ENCODE peak calls at places on chromosomes 7 and 10, in seven cellular contexts. P is tibial nerve, O is hepatocyte, J is ascending aorta, L is uterus, N is Panc1, K is stomach. C is an unnamed sample.

GRCh38 chr7:46133741-46134140 is 212.7 kb upstream of the IGFBP3 start:
- DNase-seq in L (no peak), K (no peak), O (no peak), P (no peak), N (no peak), J (no peak), C (no peak)

GRCh38 chr7:116169060-116169459 is 41.3 kb upstream of the TES start:
- DNase-seq in O (peak; percentile 12), N (no peak), J (no peak), L (no peak), P (no peak), K (no peak), C (no peak)

GRCh38 chr7:50812847-50813475 is 30.3 kb upstream of the GRB10 start:
- DNase-seq in O (peak; percentile 74), J (no peak), L (peak; percentile 66), K (peak; percentile 86), N (peak; percentile 81), P (peak; percentile 19), C (peak; percentile 90)

GRCh38 chr10:125840955-125841354 is 17.6 kb downstream of the BCCIP start:
- DNase-seq in J (no peak), L (no peak), K (no peak), P (no peak), O (no peak), N (no peak), C (no peak)

GRCh38 chr10:62819521-62819920 is 3.4 kb upstream of the EGR2 start:
- DNase-seq in L (no peak), N (no peak), J (no peak), P (no peak), K (no peak), O (peak; percentile 26), C (no peak)

GRCh38 chr7:45881759-45882464 is 6.4 kb upstream of the IGFBP1 start:
- DNase-seq in O (peak; percentile 56), K (no peak), L (no peak), J (no peak), N (peak; percentile 79), P (no peak), C (peak; percentile 82)

GRCh38 chr7:21986101-21986500 is 40.4 kb upstream of the CDCA7L start:
- DNase-seq in L (no peak), K (no peak), O (no peak), N (no peak), P (no peak), J (no peak), C (no peak)

GRCh38 chr10:95333997-95334792 is 43.4 kb upstream of the PDLIM1 start:
- DNase-seq in N (no peak), O (no peak), L (peak; percentile 81), K (peak; percentile 65), P (no peak), J (peak; percentile 71), C (no peak)

GRCh38 chr10:123043409-123043925 is 34.7 kb downstream of the ACADSB start:
- DNase-seq in K (peak; percentile 34), N (peak; percentile 65), L (no peak), O (peak; percentile 80), J (no peak), P (no peak), C (no peak)

GRCh38 chr10:77416327-77417135 is 221.1 kb downstream of the KCNMA1 start:
- DNase-seq in K (no peak), N (peak; percentile 64), L (no peak), P (no peak), O (no peak), J (no peak), C (peak; percentile 73)

GRCh38 chr7:145850636-145851035 is 266.0 kb upstream of the CNTNAP2 start:
- DNase-seq in N (no peak), O (no peak), L (no peak), J (no peak), K (no peak), P (no peak), C (no peak)

GRCh38 chr7:134804854-134805253 is 25.4 kb downstream of the CALD1 start:
- DNase-seq in L (no peak), N (no peak), K (no peak), P (no peak), J (no peak), O (no peak), C (no peak)

GRCh38 chr10:51965451-51965850 is 266.1 kb upstream of the CSTF2T start:
- DNase-seq in P (no peak), J (no peak), L (no peak), K (no peak), N (no peak), O (no peak), C (no peak)

GRCh38 chr10:123301077-123301875 is 147.1 kb downstream of the BUB3 start:
- DNase-seq in K (no peak), L (no peak), O (peak; percentile 28), J (no peak), N (peak; percentile 15), P (no peak), C (no peak)

GRCh38 chr7:2821161-2821841 is 22.8 kb downstream of the GNA12 start:
- DNase-seq in K (no peak), J (no peak), N (no peak), O (no peak), P (no peak), L (no peak), C (peak; percentile 38)

GRCh38 chr7:108347616-108348015 is 108.6 kb downstream of the NRCAM start:
- DNase-seq in J (no peak), P (no peak), N (no peak), O (peak; percentile 54), L (no peak), K (no peak), C (peak; percentile 44)

GRCh38 chr7:28297821-28298439 is 114.4 kb upstream of the CREB5 start:
- DNase-seq in N (no peak), L (no peak), O (no peak), J (no peak), K (no peak), P (no peak), C (no peak)

GRCh38 chr7:29987083-29987482 is 2.5 kb downstream of the SCRN1 start:
- DNase-seq in N (peak; percentile 36), P (no peak), O (peak; percentile 19), L (no peak), J (no peak), K (no peak), C (peak; percentile 84)

GRCh38 chr10:71212249-71213126 is at the start of gene UNC5B:
- DNase-seq in N (no peak), K (peak; percentile 92), L (peak; percentile 87), J (peak; percentile 44), P (peak; percentile 79), O (peak; percentile 96), C (peak; percentile 92)

GRCh38 chr7:130961128-130961601 is 227.2 kb upstream of the KLF14 start:
- DNase-seq in O (no peak), N (no peak), J (no peak), K (no peak), L (no peak), P (no peak), C (peak; percentile 47)

GRCh38 chr10:3748484-3748883 is 36.5 kb downstream of the KLF6 start:
- DNase-seq in O (no peak), P (no peak), N (no peak), J (no peak), L (no peak), K (no peak), C (no peak)
- H3K4me1 ChIP-seq in O (peaks cover 22% of the 10 kb centered on the region), P (peaks cover 33% of the 10 kb centered on the region), N (peaks cover 29% of the 10 kb centered on the region), J (peaks cover 28% of the 10 kb centered on the region), L (peaks cover 7% of the 10 kb centered on the region), K (peaks cover 28% of the 10 kb centered on the region), C (peaks cover 7% of the 10 kb centered on the region)

GRCh38 chr10:110700947-110701617 is 56.9 kb downstream of the RBM20 start:
- DNase-seq in P (no peak), J (no peak), O (no peak), L (no peak), N (no peak), K (no peak), C (no peak)

GRCh38 chr10:110698782-110699201 is 54.7 kb downstream of the RBM20 start:
- DNase-seq in N (no peak), L (no peak), J (no peak), P (no peak), K (no peak), O (peak; percentile 26), C (no peak)

GRCh38 chr10:110701618-110701971 is 57.5 kb downstream of the RBM20 start:
- DNase-seq in K (no peak), L (no peak), O (no peak), N (no peak), P (no peak), J (no peak), C (no peak)

GRCh38 chr10:110698340-110698739 is 54.2 kb downstream of the RBM20 start:
- DNase-seq in O (no peak), J (no peak), K (no peak), N (no peak), P (no peak), L (no peak), C (no peak)

DNA sequence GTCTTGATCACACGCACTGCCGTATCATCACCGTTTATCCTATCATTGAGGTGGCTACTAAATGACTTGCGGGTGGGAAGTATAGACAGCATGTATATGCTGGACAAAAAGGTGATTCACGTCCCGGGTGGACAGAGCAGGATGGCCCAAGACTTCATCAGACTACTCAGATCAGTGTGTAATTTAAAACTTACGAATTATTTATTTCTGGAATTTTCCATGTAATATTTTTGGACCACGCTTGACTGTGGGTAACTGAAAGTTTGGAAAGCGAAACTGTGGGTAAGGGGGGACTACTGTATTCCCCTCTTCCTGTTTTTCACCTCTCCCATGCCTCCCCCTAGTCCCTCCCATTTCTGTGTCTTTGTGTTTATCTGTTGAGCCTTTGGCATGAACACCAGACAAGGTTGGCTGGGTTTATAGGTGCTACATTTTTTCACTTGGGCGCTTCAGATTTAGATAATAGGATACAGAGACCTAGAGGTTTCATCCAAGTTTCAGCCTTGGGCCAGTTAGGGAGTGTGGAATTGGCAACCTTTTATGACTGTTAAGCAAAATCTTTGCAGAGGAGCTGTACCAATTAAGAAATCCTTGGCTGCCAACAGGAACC is 55.8 kb downstream of the RBM20 start:
- DNase-seq in N (no peak), J (no peak), P (no peak), K (no peak), O (no peak), L (no peak), C (no peak)
- H3K27ac ChIP-seq in N (no peak overlapping the region), J (peak overlapping the region; percentile 21), P (no peak overlapping the region), K (no peak overlapping the region), O (no peak overlapping the region), L (no peak overlapping the region), C (no peak overlapping the region)

DNA sequence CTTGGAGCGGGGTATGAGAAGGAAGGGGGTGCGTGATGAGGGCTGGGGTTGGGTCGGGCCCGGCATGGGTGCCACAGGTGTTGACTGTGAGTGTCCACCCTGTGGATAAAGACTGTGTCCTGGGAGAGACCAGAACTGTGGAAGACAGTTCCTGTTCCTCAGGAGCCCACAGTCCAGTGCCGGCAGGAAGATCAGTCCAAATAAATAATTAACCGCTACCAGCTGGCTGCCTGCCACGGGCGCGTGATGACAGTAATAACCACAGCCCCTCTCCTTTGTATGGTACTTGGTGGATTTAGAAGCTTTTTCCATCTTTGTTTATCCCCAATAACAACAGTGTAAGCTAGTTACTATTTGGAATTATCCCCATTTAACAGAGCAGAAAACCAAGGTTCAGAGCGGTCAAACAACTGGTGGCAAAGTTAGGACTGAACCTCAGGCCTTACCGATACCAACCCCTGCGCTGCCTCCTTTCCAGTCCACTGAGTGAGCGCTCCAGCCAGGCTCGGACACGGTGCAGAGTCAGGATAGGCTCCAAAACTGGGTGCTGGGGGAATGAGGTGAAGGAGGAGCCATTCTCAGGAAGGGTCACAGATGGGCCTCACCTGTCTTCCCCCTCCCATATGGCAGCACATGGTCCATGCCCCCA is 5.1 kb downstream of the ZMIZ1 start:
- DNase-seq in K (peak; percentile 62), L (no peak), P (no peak), J (no peak), N (no peak), O (peak; percentile 67), C (no peak)
- H3K4me1 ChIP-seq in K (peaks cover 77% of the 10 kb centered on the region), L (peaks cover 18% of the 10 kb centered on the region), P (peaks cover 81% of the 10 kb centered on the region), J (peaks cover 32% of the 10 kb centered on the region), N (peaks cover 75% of the 10 kb centered on the region), O (peaks cover 76% of the 10 kb centered on the region), C (peaks cover 74% of the 10 kb centered on the region)

GRCh38 chr7:73983437-73984164 is 44.4 kb upstream of the ELN start:
- DNase-seq in O (no peak), P (no peak), K (no peak), L (no peak), N (no peak), J (no peak), C (no peak)
- H3K27ac ChIP-seq in O (no peak overlapping the region), P (no peak overlapping the region), K (peak overlapping the region; percentile 34), L (no peak overlapping the region), N (no peak overlapping the region), J (peak overlapping the region; percentile 94), C (no peak overlapping the region)

C was measured in PC-9.